ENCODE peak calls at places on chromosomes 7 and 10, in eight cellular contexts. D is CD8-positive, alpha-beta T cell; E is D721Med; W is body of pancreas; H is A549; G is cardiac muscle cell; J is GM06990; R is mammary epithelial cell. I is an unnamed sample.

GRCh38 chr10:99930731-99931550 is 78.8 kb downstream of the DNMBP start:
- DNase-seq in W (peak), E (no peak), H (peak), R (peak), D (no peak), J (no peak), G (no peak), I (no peak)

GRCh38 chr10:97763947-97764346 is 7.9 kb downstream of the SFRP5 start:
- DNase-seq in J (no peak), R (no peak), E (no peak), W (no peak), D (no peak), H (no peak), G (no peak), I (no peak)

GRCh38 chr10:126663880-126664279 is 6.6 kb downstream of the C10orf90 start:
- DNase-seq in R (peak), G (no peak), D (no peak), W (no peak), H (peak), J (no peak), E (no peak), I (no peak)

GRCh38 chr7:36490335-36490940 is 100.8 kb downstream of the ANLN start:
- DNase-seq in E (no peak), W (no peak), J (no peak), R (no peak), G (no peak), H (no peak), D (no peak), I (no peak)

GRCh38 chr7:105396566-105396965 is 7.8 kb upstream of the SRPK2 start:
- DNase-seq in D (no peak), G (no peak), R (no peak), W (no peak), H (no peak), J (no peak), E (no peak), I (no peak)

GRCh38 chr10:53808677-53809076 is 992.4 kb downstream of the PCDH15 start:
- DNase-seq in E (no peak), W (no peak), D (no peak), R (no peak), H (no peak), J (no peak), G (no peak), I (no peak)

GRCh38 chr7:17236603-17237002 is 61.8 kb upstream of the AHR start:
- DNase-seq in J (no peak), D (no peak), W (no peak), H (no peak), G (no peak), E (no peak), R (peak), I (no peak)

GRCh38 chr7:27183682-27184341 is 1.2 kb downstream of the HOXA11 start:
- DNase-seq in H (no peak), W (peak), R (no peak), J (no peak), G (no peak), E (no peak), D (no peak), I (no peak)

GRCh38 chr7:44639701-44640321 is 33.4 kb downstream of the OGDH start:
- DNase-seq in J (no peak), E (no peak), H (peak), W (peak), G (peak), D (no peak), R (peak), I (peak)

GRCh38 chr7:159207398-159207797 is 62.7 kb upstream of the VIPR2 start:
- DNase-seq in R (no peak), G (no peak), J (no peak), H (no peak), W (no peak), D (no peak), E (no peak), I (no peak)

GRCh38 chr7:91319326-91319725 is 55.1 kb downstream of the FZD1 start:
- DNase-seq in R (no peak), H (no peak), D (no peak), E (no peak), J (no peak), W (no peak), G (no peak), I (no peak)

GRCh38 chr10:111037868-111038267 is 39.0 kb upstream of the ADRA2A start:
- DNase-seq in E (no peak), R (no peak), J (no peak), W (no peak), G (no peak), D (no peak), H (peak), I (no peak)

GRCh38 chr10:110765513-110766375 is 106.0 kb upstream of the PDCD4 start:
- DNase-seq in R (no peak), J (no peak), E (no peak), H (no peak), D (no peak), G (no peak), W (no peak), I (no peak)

GRCh38 chr7:76294344-76295024 is 8.0 kb upstream of the HSPB1 start:
- DNase-seq in D (no peak), R (peak), H (peak), G (peak), J (peak), E (peak), W (peak), I (no peak)

GRCh38 chr7:121530251-121531174 is 134.4 kb upstream of the FAM3C start:
- DNase-seq in E (no peak), D (peak), R (peak), J (peak), W (no peak), G (no peak), H (peak), I (no peak)

GRCh38 chr7:106420741-106421140 is 136.0 kb upstream of the NAMPT start:
- DNase-seq in G (no peak), H (no peak), J (no peak), W (no peak), D (no peak), E (no peak), R (no peak), I (no peak)

GRCh38 chr10:122207596-122207995 is 63.5 kb upstream of the BTBD16 start:
- DNase-seq in W (no peak), R (no peak), E (no peak), G (peak), D (no peak), J (no peak), H (no peak), I (peak)

GRCh38 chr7:106737202-106737562 is 76.2 kb upstream of the CCDC71L start:
- DNase-seq in W (no peak), D (no peak), E (no peak), R (peak), H (no peak), G (no peak), J (no peak), I (no peak)

GRCh38 chr10:92598321-92598720 is 5.4 kb downstream of the KIF11 start:
- DNase-seq in J (no peak), R (no peak), D (no peak), W (no peak), G (no peak), E (no peak), H (no peak), I (no peak)

GRCh38 chr7:1341361-1341675 is 108.6 kb downstream of the UNCX start:
- DNase-seq in W (no peak), J (no peak), H (no peak), R (no peak), G (no peak), D (no peak), E (no peak), I (no peak)

GRCh38 chr7:66896441-66896840 is 24.6 kb upstream of the TMEM248 start:
- DNase-seq in J (no peak), R (peak), W (no peak), D (no peak), H (no peak), E (no peak), G (no peak), I (no peak)

GRCh38 chr10:3811331-3811870 is 26.4 kb upstream of the KLF6 start:
- DNase-seq in G (no peak), W (peak), J (peak), H (no peak), D (peak), R (peak), E (no peak), I (no peak)

GRCh38 chr7:26856481-26856880 is 7.9 kb downstream of the SKAP2 start:
- DNase-seq in D (no peak), G (no peak), W (no peak), H (no peak), E (no peak), R (peak), J (no peak), I (no peak)

GRCh38 chr10:103711351-103711994 is 143.9 kb downstream of the SH3PXD2A start:
- DNase-seq in G (no peak), D (no peak), H (no peak), R (no peak), J (no peak), W (no peak), E (no peak), I (no peak)

GRCh38 chr7:7883394-7883793 is 85.2 kb upstream of the GLCCI1 start:
- DNase-seq in W (no peak), D (no peak), R (no peak), H (no peak), J (no peak), E (no peak), G (no peak), I (no peak)

GRCh38 chr7:80918909-80919721 is at the start of gene SEMA3C:
- DNase-seq in W (peak), G (peak), R (peak), E (no peak), D (no peak), J (peak), H (peak), I (peak)
- TF ChIP-seq CTCF in W (no peak), G (peak), R (no peak), E (no peak), D (no peak), J (no peak), H (no peak), I (no peak)

GRCh38 chr7:46369933-46370654 is 449.0 kb upstream of the IGFBP3 start:
- DNase-seq in D (no peak), R (peak), G (no peak), W (no peak), E (no peak), J (no peak), H (no peak), I (no peak)
- TF ChIP-seq CTCF in D (no peak), R (no peak), G (no peak), W (no peak), E (no peak), J (no peak), H (no peak), I (no peak)

DNA sequence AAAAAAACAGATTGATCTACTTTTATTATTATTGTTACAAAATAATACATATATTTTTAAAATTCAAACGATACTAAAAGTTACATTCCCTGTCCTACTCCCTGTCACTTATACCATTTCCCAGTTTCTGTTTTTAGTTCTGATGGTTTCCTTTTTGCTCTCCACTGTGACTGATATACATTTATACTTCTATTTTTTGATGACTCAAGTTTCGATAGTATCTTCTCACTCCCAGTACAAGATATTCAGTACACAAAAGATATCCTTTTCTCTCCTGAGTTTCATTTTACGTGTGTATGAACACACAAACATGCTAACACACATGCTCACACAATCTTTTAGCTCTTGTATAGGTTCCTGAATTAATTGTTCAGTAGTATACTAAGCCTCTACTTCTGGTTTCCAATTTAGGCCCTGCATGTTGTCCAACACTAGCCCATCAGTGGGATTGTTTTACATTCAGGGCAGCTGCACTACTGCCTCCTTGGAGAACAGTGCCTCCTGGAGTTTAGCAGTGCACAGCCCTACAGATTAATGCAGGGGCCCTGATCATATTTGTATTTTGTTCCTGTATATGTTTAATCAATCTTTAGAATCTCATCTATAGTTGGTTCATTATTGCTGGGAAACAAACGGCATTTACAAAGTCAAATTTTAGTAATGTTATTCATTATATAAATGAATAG is 131.0 kb downstream of the TES start:
- DNase-seq in R (no peak), H (no peak), D (no peak), G (no peak), W (no peak), E (no peak), J (no peak), I (no peak)
- TF ChIP-seq CTCF in R (peak), H (peak), D (no peak), G (peak), W (peak), E (no peak), J (peak), I (no peak)

GRCh38 chr7:108459922-108460551 is 3.8 kb upstream of the NRCAM start:
- DNase-seq in D (no peak), G (peak), H (peak), E (no peak), R (peak), J (no peak), W (peak), I (peak)
- TF ChIP-seq CTCF in D (peak), G (peak), H (peak), E (peak), R (peak), J (peak), W (peak), I (peak)

DNA sequence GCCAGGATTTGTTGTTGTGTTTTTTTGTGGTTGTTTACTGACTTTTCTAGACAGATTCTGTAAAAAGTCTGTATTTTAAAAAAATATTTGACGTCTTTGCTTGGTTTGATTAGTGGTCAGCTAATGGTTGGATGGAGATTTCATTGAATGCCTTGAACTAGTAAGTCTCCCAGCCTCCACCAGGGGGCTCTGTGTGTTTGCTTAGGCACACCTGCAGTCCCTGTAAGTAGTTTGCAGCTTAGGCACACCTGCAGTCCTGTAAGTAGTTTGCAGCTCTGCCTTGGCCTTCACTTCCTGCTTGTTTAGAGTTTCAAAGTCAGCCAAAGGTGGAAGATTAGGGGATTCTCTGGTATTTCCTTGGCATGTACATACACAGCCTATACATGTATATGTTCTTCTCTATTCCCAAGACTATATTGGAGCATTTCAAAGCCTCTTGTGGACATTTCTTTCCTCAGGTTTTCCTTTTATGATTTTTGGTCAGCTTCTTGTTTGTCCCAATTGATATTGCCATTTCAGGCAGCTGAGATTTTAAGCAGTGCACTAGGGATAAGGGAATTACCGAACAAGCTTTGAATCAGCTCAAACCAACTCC is 101.6 kb downstream of the CCSER2 start:
- DNase-seq in E (peak), G (peak), W (peak), J (no peak), H (peak), D (peak), R (peak), I (peak)
- TF ChIP-seq CTCF in E (peak), G (peak), W (peak), J (peak), H (peak), D (peak), R (peak), I (peak)